ENCODE peak calls at places on chromosomes 11 and 22, in seven cellular contexts. N is adipocyte; I is activated T-cell treated with anti-CD3 and anti-CD28 coated beads for 48 hours; B is endothelial cell; K is stimulated activated CD4-positive, alpha-beta T cell treated with anti-CD3 and anti-CD28 coated beads, Interleukin-12 subunit alpha, Interleukin-12 subunit beta, amount 100 ng/mL, for 48 hours; D is T follicular helper cell; T is HT1080. L is an unnamed sample.

GRCh38 chr22:27146871-27147591 is 489.6 kb downstream of the MIAT start:
- DNase-seq in B (no peak), T (no peak), D (no peak), I (no peak), K (no peak), N (no peak), L (no peak)

GRCh38 chr11:100445231-100445735 is 241.8 kb upstream of the ARHGAP42 start:
- DNase-seq in K (no peak), T (peak), I (no peak), D (no peak), N (no peak), B (no peak), L (no peak)

GRCh38 chr11:4161305-4161704 is 66.7 kb downstream of the RRM1 start:
- DNase-seq in K (no peak), T (no peak), B (no peak), N (no peak), I (no peak), D (no peak), L (no peak)

GRCh38 chr11:130448416-130449068 is at the start of gene ADAMTS15:
- DNase-seq in K (peak), I (peak), N (peak), D (no peak), B (peak), T (peak), L (peak)

GRCh38 chr11:110960167-110960566 is 247.9 kb upstream of the ARHGAP20 start:
- DNase-seq in N (no peak), B (no peak), K (no peak), T (no peak), D (no peak), I (no peak), L (no peak)

GRCh38 chr11:15101072-15101701 is 13.5 kb upstream of the INSC start:
- DNase-seq in N (peak), K (peak), I (peak), B (peak), T (peak), D (peak), L (no peak)

GRCh38 chr22:37636186-37636948 is 3.1 kb upstream of the SH3BP1 start:
- DNase-seq in K (no peak), N (peak), I (no peak), T (peak), D (no peak), B (no peak), L (peak)

GRCh38 chr11:58905716-58906547 is 33.4 kb upstream of the GLYATL1 start:
- DNase-seq in N (peak), B (peak), I (no peak), K (no peak), T (peak), D (no peak), L (no peak)

GRCh38 chr11:131592734-131593133 is 222.3 kb downstream of the NTM start:
- DNase-seq in N (no peak), T (no peak), B (no peak), D (no peak), I (no peak), K (no peak), L (no peak)

L was measured in ovary.